ENCODE peak calls at places on chromosome 6, in six cellular contexts. One of them, this sample, is unnamed.

GRCh38 chr6:26089272-26089671 is 2.0 kb downstream of the HFE start:
- DNase-seq in stomach: no peak
- DNase-seq in Panc1: no peak
- DNase-seq in prostate gland: no peak
- DNase-seq in breast epithelium: no peak
- DNase-seq in K562: no peak
- DNase-seq in this sample: peak; percentile 24

GRCh38 chr6:157383471-157383870 is 2.5 kb downstream of the ZDHHC14 start:
- DNase-seq in Panc1: no peak
- DNase-seq in prostate gland: no peak
- DNase-seq in K562: no peak
- DNase-seq in breast epithelium: no peak
- DNase-seq in stomach: no peak
- DNase-seq in this sample: no peak

GRCh38 chr6:98842489-98843180 is 8.3 kb downstream of the POU3F2 start:
- DNase-seq in prostate gland: no peak
- DNase-seq in Panc1: no peak
- DNase-seq in K562: no peak
- DNase-seq in stomach: no peak
- DNase-seq in breast epithelium: no peak
- DNase-seq in this sample: no peak

GRCh38 chr6:133179483-133179882 is 61.7 kb upstream of the EYA4 start:
- DNase-seq in breast epithelium: no peak
- DNase-seq in prostate gland: no peak
- DNase-seq in K562: no peak
- DNase-seq in stomach: no peak
- DNase-seq in Panc1: no peak
- DNase-seq in this sample: no peak

GRCh38 chr6:67336014-67336413 is 1299.1 kb upstream of the ADGRB3 start:
- DNase-seq in K562: peak; percentile 13
- DNase-seq in breast epithelium: no peak
- DNase-seq in Panc1: no peak
- DNase-seq in prostate gland: no peak
- DNase-seq in stomach: no peak
- DNase-seq in this sample: no peak

GRCh38 chr6:155528982-155529453 is 73.4 kb upstream of the NOX3 start:
- DNase-seq in Panc1: no peak
- DNase-seq in prostate gland: no peak
- DNase-seq in stomach: no peak
- DNase-seq in breast epithelium: no peak
- DNase-seq in K562: no peak
- DNase-seq in this sample: no peak

GRCh38 chr6:129195666-129196065 is 312.7 kb downstream of the LAMA2 start:
- DNase-seq in prostate gland: no peak
- DNase-seq in stomach: no peak
- DNase-seq in K562: no peak
- DNase-seq in breast epithelium: no peak
- DNase-seq in Panc1: no peak
- DNase-seq in this sample: no peak

GRCh38 chr6:23478324-23478723 is 647.7 kb upstream of the NRSN1 start:
- DNase-seq in stomach: no peak
- DNase-seq in breast epithelium: no peak
- DNase-seq in K562: no peak
- DNase-seq in prostate gland: no peak
- DNase-seq in Panc1: no peak
- DNase-seq in this sample: no peak

GRCh38 chr6:51902261-51902764 is 185.1 kb downstream of the PKHD1 start:
- DNase-seq in prostate gland: no peak
- DNase-seq in K562: no peak
- DNase-seq in breast epithelium: no peak
- DNase-seq in Panc1: no peak
- DNase-seq in stomach: no peak
- DNase-seq in this sample: no peak

GRCh38 chr6:144882425-144882824 is 597.3 kb downstream of the UTRN start:
- DNase-seq in Panc1: no peak
- DNase-seq in prostate gland: no peak
- DNase-seq in breast epithelium: no peak
- DNase-seq in stomach: no peak
- DNase-seq in K562: no peak
- DNase-seq in this sample: no peak

GRCh38 chr6:30770164-30770563 is 25.8 kb upstream of the IER3 start:
- DNase-seq in K562: no peak
- DNase-seq in prostate gland: no peak
- DNase-seq in Panc1: no peak
- DNase-seq in stomach: no peak
- DNase-seq in breast epithelium: no peak
- DNase-seq in this sample: no peak

GRCh38 chr6:36917541-36918193 is 31.9 kb downstream of the C6orf89 start:
- DNase-seq in Panc1: no peak
- DNase-seq in breast epithelium: no peak
- DNase-seq in K562: no peak
- DNase-seq in stomach: no peak
- DNase-seq in prostate gland: peak; percentile 53
- DNase-seq in this sample: peak; percentile 12

GRCh38 chr6:13184547-13184946 is 143.8 kb downstream of the TBC1D7 start:
- DNase-seq in Panc1: no peak
- DNase-seq in breast epithelium: no peak
- DNase-seq in stomach: no peak
- DNase-seq in K562: no peak
- DNase-seq in prostate gland: no peak
- DNase-seq in this sample: no peak

GRCh38 chr6:92723390-92723931 is 695.9 kb downstream of the EPHA7 start:
- DNase-seq in K562: no peak
- DNase-seq in Panc1: no peak
- DNase-seq in stomach: no peak
- DNase-seq in breast epithelium: no peak
- DNase-seq in prostate gland: no peak
- DNase-seq in this sample: no peak

GRCh38 chr6:42315991-42316378 is 98.3 kb upstream of the MRPS10 start:
- DNase-seq in prostate gland: no peak
- DNase-seq in stomach: no peak
- DNase-seq in breast epithelium: no peak
- DNase-seq in Panc1: peak; percentile 96
- DNase-seq in K562: peak; percentile 47
- DNase-seq in this sample: peak; percentile 18

GRCh38 chr6:24125980-24126379 is at the start of gene NRSN1:
- DNase-seq in stomach: no peak
- DNase-seq in breast epithelium: no peak
- DNase-seq in K562: peak; percentile 41
- DNase-seq in Panc1: no peak
- DNase-seq in prostate gland: no peak
- DNase-seq in this sample: no peak

GRCh38 chr6:319177-320131 is 27.2 kb downstream of the DUSP22 start:
- DNase-seq in stomach: no peak
- DNase-seq in breast epithelium: no peak
- DNase-seq in K562: no peak
- DNase-seq in Panc1: no peak
- DNase-seq in prostate gland: no peak
- DNase-seq in this sample: no peak

GRCh38 chr6:151436814-151437213 is 15.1 kb downstream of the RMND1 start:
- DNase-seq in Panc1: no peak
- DNase-seq in K562: no peak
- DNase-seq in breast epithelium: no peak
- DNase-seq in prostate gland: no peak
- DNase-seq in stomach: no peak
- DNase-seq in this sample: no peak
- H3K36me3 ChIP-seq in Panc1: peaks cover 7% of the 10 kb centered on the region
- H3K36me3 ChIP-seq in K562: peaks cover 50% of the 10 kb centered on the region
- H3K36me3 ChIP-seq in breast epithelium: no peaks in the 10 kb centered on the region
- H3K36me3 ChIP-seq in prostate gland: no peaks in the 10 kb centered on the region
- H3K36me3 ChIP-seq in stomach: peaks cover 17% of the 10 kb centered on the region
- H3K36me3 ChIP-seq in this sample: no peaks in the 10 kb centered on the region

GRCh38 chr6:135722679-135723078 is 128.8 kb upstream of the PDE7B start:
- DNase-seq in K562: no peak
- DNase-seq in breast epithelium: no peak
- DNase-seq in stomach: peak; percentile 35
- DNase-seq in prostate gland: no peak
- DNase-seq in Panc1: no peak
- DNase-seq in this sample: no peak
- TF ChIP-seq POLR2AphosphoS5 in K562: no peak
- TF ChIP-seq POLR2AphosphoS5 in breast epithelium: no peak
- TF ChIP-seq POLR2AphosphoS5 in stomach: peak; percentile 69
- TF ChIP-seq POLR2AphosphoS5 in prostate gland: no peak
- TF ChIP-seq POLR2AphosphoS5 in Panc1: no peak
- TF ChIP-seq POLR2AphosphoS5 in this sample: no peak

GRCh38 chr6:18260448-18261106 is 3.8 kb downstream of the DEK start:
- DNase-seq in prostate gland: no peak
- DNase-seq in stomach: no peak
- DNase-seq in K562: no peak
- DNase-seq in breast epithelium: no peak
- DNase-seq in Panc1: no peak
- DNase-seq in this sample: no peak
- H3K36me3 ChIP-seq in prostate gland: no peaks in the 10 kb centered on the region
- H3K36me3 ChIP-seq in stomach: peaks cover 27% of the 10 kb centered on the region
- H3K36me3 ChIP-seq in K562: peaks cover 71% of the 10 kb centered on the region
- H3K36me3 ChIP-seq in breast epithelium: peaks cover 6% of the 10 kb centered on the region
- H3K36me3 ChIP-seq in Panc1: peaks cover 26% of the 10 kb centered on the region
- H3K36me3 ChIP-seq in this sample: peaks cover 20% of the 10 kb centered on the region

GRCh38 chr6:7169296-7169721 is 61.5 kb downstream of the RREB1 start:
- DNase-seq in prostate gland: no peak
- DNase-seq in K562: no peak
- DNase-seq in stomach: no peak
- DNase-seq in Panc1: no peak
- DNase-seq in breast epithelium: no peak
- DNase-seq in this sample: no peak
- TF ChIP-seq POLR2AphosphoS5 in prostate gland: no peak
- TF ChIP-seq POLR2AphosphoS5 in K562: no peak
- TF ChIP-seq POLR2AphosphoS5 in stomach: peak; percentile 3
- TF ChIP-seq POLR2AphosphoS5 in Panc1: no peak
- TF ChIP-seq POLR2AphosphoS5 in breast epithelium: peak; percentile 59
- TF ChIP-seq POLR2AphosphoS5 in this sample: no peak

DNA sequence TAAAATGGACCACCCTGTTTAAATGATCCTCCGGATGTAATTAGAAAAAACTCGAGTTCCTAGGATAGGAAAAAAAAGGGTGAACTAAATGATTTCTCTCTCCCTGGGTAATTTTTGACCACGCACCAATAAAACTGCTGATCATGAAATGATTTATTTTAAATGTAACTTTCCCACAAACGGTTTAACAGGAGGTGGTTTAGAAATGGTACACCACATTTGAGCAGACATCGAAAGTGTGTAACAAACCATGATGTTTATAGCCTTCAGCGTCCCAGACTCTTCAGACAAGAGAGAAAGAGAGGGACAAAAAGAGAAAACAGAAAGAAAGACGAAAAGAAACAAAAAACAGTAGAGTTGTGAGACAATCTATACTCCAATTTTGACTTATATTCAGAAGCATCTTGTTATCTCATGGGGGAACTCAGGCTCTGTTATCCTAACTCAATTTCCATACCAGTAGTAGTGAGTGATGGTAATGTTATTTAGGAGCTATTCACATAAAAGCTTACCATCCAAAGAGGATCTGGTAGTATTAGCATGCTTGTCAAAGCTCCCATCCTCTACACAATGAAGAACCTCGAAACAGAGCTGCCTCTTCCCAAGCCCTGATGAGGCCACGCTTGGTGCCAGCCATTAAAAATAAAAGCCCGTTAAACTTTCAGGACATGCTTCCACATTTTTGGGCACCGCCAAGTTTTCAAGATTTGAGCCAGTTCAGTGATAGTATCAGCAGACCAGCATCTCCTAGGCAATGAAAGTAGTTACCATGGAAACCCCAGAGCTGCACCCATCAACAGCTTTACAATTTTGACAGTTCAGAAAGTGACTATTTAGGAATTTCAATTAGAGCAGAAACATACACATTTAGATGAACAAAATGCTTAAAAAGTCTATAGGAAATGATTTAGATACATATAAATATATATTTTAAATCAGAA is 173.1 kb downstream of the CD83 start:
- DNase-seq in prostate gland: no peak
- DNase-seq in Panc1: no peak
- DNase-seq in K562: no peak
- DNase-seq in stomach: no peak
- DNase-seq in breast epithelium: no peak
- DNase-seq in this sample: no peak
- H3K36me3 ChIP-seq in prostate gland: no peaks in the 10 kb centered on the region
- H3K36me3 ChIP-seq in Panc1: no peaks in the 10 kb centered on the region
- H3K36me3 ChIP-seq in K562: no peaks in the 10 kb centered on the region
- H3K36me3 ChIP-seq in stomach: no peaks in the 10 kb centered on the region
- H3K36me3 ChIP-seq in breast epithelium: no peaks in the 10 kb centered on the region
- H3K36me3 ChIP-seq in this sample: no peaks in the 10 kb centered on the region

GRCh38 chr6:7285416-7285815 is 27.6 kb downstream of the SSR1 start:
- DNase-seq in Panc1: no peak
- DNase-seq in stomach: no peak
- DNase-seq in breast epithelium: no peak
- DNase-seq in prostate gland: no peak
- DNase-seq in K562: no peak
- DNase-seq in this sample: no peak

GRCh38 chr6:7283676-7284075 is 29.3 kb downstream of the SSR1 start:
- DNase-seq in prostate gland: no peak
- DNase-seq in Panc1: no peak
- DNase-seq in stomach: no peak
- DNase-seq in breast epithelium: no peak
- DNase-seq in K562: no peak
- DNase-seq in this sample: no peak

GRCh38 chr6:7282097-7282906 is 30.7 kb downstream of the SSR1 start:
- DNase-seq in breast epithelium: no peak
- DNase-seq in Panc1: no peak
- DNase-seq in K562: no peak
- DNase-seq in prostate gland: no peak
- DNase-seq in stomach: no peak
- DNase-seq in this sample: no peak
- TF ChIP-seq POLR2AphosphoS5 in breast epithelium: no peak
- TF ChIP-seq POLR2AphosphoS5 in Panc1: no peak
- TF ChIP-seq POLR2AphosphoS5 in K562: no peak
- TF ChIP-seq POLR2AphosphoS5 in prostate gland: no peak
- TF ChIP-seq POLR2AphosphoS5 in stomach: no peak
- TF ChIP-seq POLR2AphosphoS5 in this sample: no peak

This sample was measured in transverse colon.